ENCODE peak calls at places on chromosomes 3 and 15, in four cellular contexts. One of them, this sample, is unnamed.

GRCh38 chr3:71282976-71283375 is 300.6 kb downstream of the FOXP1 start:
- DNase-seq in stomach: no peak
- DNase-seq in GM12878: no peak
- DNase-seq in sigmoid colon: no peak
- DNase-seq in this sample: no peak

GRCh38 chr3:107272885-107273284 is 104.4 kb upstream of the CCDC54 start:
- DNase-seq in stomach: no peak
- DNase-seq in GM12878: no peak
- DNase-seq in sigmoid colon: no peak
- DNase-seq in this sample: no peak

GRCh38 chr3:132079150-132079549 is 44.3 kb upstream of the CPNE4 start:
- DNase-seq in stomach: no peak
- DNase-seq in GM12878: no peak
- DNase-seq in sigmoid colon: no peak
- DNase-seq in this sample: no peak

GRCh38 chr3:33629219-33629618 is 88.8 kb downstream of the CLASP2 start:
- DNase-seq in stomach: no peak
- DNase-seq in GM12878: no peak
- DNase-seq in sigmoid colon: no peak
- DNase-seq in this sample: no peak

GRCh38 chr15:68431037-68431791 is 749 bp downstream of the ITGA11 start:
- DNase-seq in stomach: peak; percentile 17
- DNase-seq in GM12878: no peak
- DNase-seq in sigmoid colon: no peak
- DNase-seq in this sample: no peak

GRCh38 chr3:187729598-187729997 is 15.7 kb downstream of the BCL6 start:
- DNase-seq in stomach: no peak
- DNase-seq in GM12878: no peak
- DNase-seq in sigmoid colon: no peak
- DNase-seq in this sample: no peak

GRCh38 chr15:44296625-44297524 is 8.4 kb downstream of the GOLM2 start:
- DNase-seq in stomach: no peak
- DNase-seq in GM12878: no peak
- DNase-seq in sigmoid colon: no peak
- DNase-seq in this sample: peak; percentile 37

GRCh38 chr3:9091811-9092210 is 128.5 kb upstream of the RAD18 start:
- DNase-seq in stomach: no peak
- DNase-seq in GM12878: no peak
- DNase-seq in sigmoid colon: no peak
- DNase-seq in this sample: no peak

GRCh38 chr3:34277110-34277509 is 478.7 kb downstream of the PDCD6IP start:
- DNase-seq in stomach: no peak
- DNase-seq in GM12878: no peak
- DNase-seq in sigmoid colon: no peak
- DNase-seq in this sample: no peak

GRCh38 chr3:20080956-20081554 is 40.8 kb downstream of the KAT2B start:
- DNase-seq in stomach: peak; percentile 68
- DNase-seq in GM12878: peak; percentile 56
- DNase-seq in sigmoid colon: peak; percentile 66
- DNase-seq in this sample: peak; percentile 70

GRCh38 chr3:197487911-197488391 is 67.8 kb downstream of the BDH1 start:
- DNase-seq in stomach: no peak
- DNase-seq in GM12878: no peak
- DNase-seq in sigmoid colon: no peak
- DNase-seq in this sample: no peak

GRCh38 chr15:22968356-22968755 is 11.8 kb downstream of the CYFIP1 start:
- DNase-seq in stomach: no peak
- DNase-seq in GM12878: no peak
- DNase-seq in sigmoid colon: peak; percentile 29
- DNase-seq in this sample: peak; percentile 8

GRCh38 chr15:63466378-63467192 is 37.8 kb upstream of the USP3 start:
- DNase-seq in stomach: no peak
- DNase-seq in GM12878: no peak
- DNase-seq in sigmoid colon: no peak
- DNase-seq in this sample: no peak

GRCh38 chr15:52678036-52678467 is 1.1 kb downstream of the ATOSA start:
- DNase-seq in stomach: peak; percentile 51
- DNase-seq in GM12878: no peak
- DNase-seq in sigmoid colon: peak; percentile 84
- DNase-seq in this sample: no peak

GRCh38 chr3:187368251-187368733 is at the start of gene RTP4:
- DNase-seq in stomach: no peak
- DNase-seq in GM12878: peak; percentile 82
- DNase-seq in sigmoid colon: no peak
- DNase-seq in this sample: no peak

GRCh38 chr3:56826831-56827722 is 25.3 kb upstream of the ARHGEF3 start:
- DNase-seq in stomach: no peak
- DNase-seq in GM12878: no peak
- DNase-seq in sigmoid colon: no peak
- DNase-seq in this sample: no peak

GRCh38 chr15:51128701-51129100 is 34.0 kb upstream of the TNFAIP8L3 start:
- DNase-seq in stomach: no peak
- DNase-seq in GM12878: no peak
- DNase-seq in sigmoid colon: no peak
- DNase-seq in this sample: no peak

GRCh38 chr15:50607129-50607528 is 60.7 kb upstream of the USP50 start:
- DNase-seq in stomach: no peak
- DNase-seq in GM12878: no peak
- DNase-seq in sigmoid colon: no peak
- DNase-seq in this sample: no peak

GRCh38 chr15:59616390-59616789 is 4.8 kb downstream of the GCNT3 start:
- DNase-seq in stomach: no peak
- DNase-seq in GM12878: no peak
- DNase-seq in sigmoid colon: no peak
- DNase-seq in this sample: no peak

GRCh38 chr15:80662129-80662528 is 33.0 kb upstream of the ABHD17C start:
- DNase-seq in stomach: no peak
- DNase-seq in GM12878: no peak
- DNase-seq in sigmoid colon: no peak
- DNase-seq in this sample: no peak

GRCh38 chr15:70111203-70112017 is 13.7 kb upstream of the TLE3 start:
- DNase-seq in stomach: peak; percentile 53
- DNase-seq in GM12878: no peak
- DNase-seq in sigmoid colon: peak; percentile 91
- DNase-seq in this sample: no peak

GRCh38 chr15:51846463-51847230 is 17.2 kb downstream of the TMOD3 start:
- DNase-seq in stomach: no peak
- DNase-seq in GM12878: no peak
- DNase-seq in sigmoid colon: no peak
- DNase-seq in this sample: no peak

GRCh38 chr3:187946031-187946691 is 200.9 kb upstream of the BCL6 start:
- DNase-seq in stomach: no peak
- DNase-seq in GM12878: no peak
- DNase-seq in sigmoid colon: no peak
- DNase-seq in this sample: no peak

GRCh38 chr3:72899349-72899765 is 11.5 kb downstream of the GXYLT2 start:
- DNase-seq in stomach: no peak
- DNase-seq in GM12878: no peak
- DNase-seq in sigmoid colon: no peak
- DNase-seq in this sample: no peak

GRCh38 chr3:14338242-14338641 is 64.2 kb upstream of the SLC6A6 start:
- DNase-seq in stomach: no peak
- DNase-seq in GM12878: no peak
- DNase-seq in sigmoid colon: no peak
- DNase-seq in this sample: no peak

GRCh38 chr3:14336414-14337285 is 65.8 kb upstream of the SLC6A6 start:
- DNase-seq in stomach: peak; percentile 90
- DNase-seq in GM12878: no peak
- DNase-seq in sigmoid colon: no peak
- DNase-seq in this sample: no peak

GRCh38 chr3:14337828-14338227 is 64.6 kb upstream of the SLC6A6 start:
- DNase-seq in stomach: no peak
- DNase-seq in GM12878: no peak
- DNase-seq in sigmoid colon: no peak
- DNase-seq in this sample: no peak

GRCh38 chr3:14340960-14341708 is 61.3 kb upstream of the SLC6A6 start:
- DNase-seq in stomach: no peak
- DNase-seq in GM12878: no peak
- DNase-seq in sigmoid colon: no peak
- DNase-seq in this sample: no peak

DNA sequence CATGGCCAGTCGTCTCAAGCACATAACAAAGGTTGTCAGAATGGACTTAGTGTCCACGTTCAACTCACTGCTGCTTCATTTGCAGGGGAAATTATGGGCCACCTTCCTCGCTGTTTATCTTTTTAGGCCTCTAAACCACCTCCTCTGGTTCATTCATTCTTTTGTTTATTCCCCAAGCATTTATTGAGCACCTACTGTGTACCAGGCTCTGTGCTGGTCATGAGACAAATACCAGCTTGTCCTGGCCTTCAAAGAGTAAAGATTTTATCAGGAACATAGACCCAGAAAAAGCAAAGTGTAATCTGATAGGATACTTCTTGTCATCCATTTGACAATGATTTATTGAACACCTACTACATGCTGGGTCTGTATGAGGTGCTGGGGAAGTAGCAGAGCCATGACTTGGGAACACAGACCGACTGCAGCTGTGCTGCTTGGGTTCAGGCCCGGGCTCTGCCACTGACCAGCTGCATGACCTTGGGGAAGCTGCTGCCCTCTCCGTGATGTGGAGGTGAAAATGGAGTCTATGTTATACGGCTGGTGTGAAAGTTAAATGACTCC is 63.4 kb upstream of the SLC6A6 start:
- DNase-seq in stomach: no peak
- DNase-seq in GM12878: no peak
- DNase-seq in sigmoid colon: no peak
- DNase-seq in this sample: no peak
- H3K27me3 ChIP-seq in stomach: no peaks in the 10 kb centered on the region
- H3K27me3 ChIP-seq in GM12878: no peaks in the 10 kb centered on the region
- H3K27me3 ChIP-seq in sigmoid colon: no peaks in the 10 kb centered on the region
- H3K27me3 ChIP-seq in this sample: no peaks in the 10 kb centered on the region

GRCh38 chr3:117348881-117349280 is 639.3 kb downstream of the TUSC7 start:
- DNase-seq in stomach: no peak
- DNase-seq in GM12878: no peak
- DNase-seq in sigmoid colon: no peak
- DNase-seq in this sample: no peak
- TF ChIP-seq EP300 in stomach: no peak
- TF ChIP-seq EP300 in GM12878: no peak
- TF ChIP-seq EP300 in sigmoid colon: no peak
- TF ChIP-seq EP300 in this sample: no peak

GRCh38 chr3:76024640-76025039 is 239.3 kb upstream of the ZNF717 start:
- DNase-seq in stomach: no peak
- DNase-seq in GM12878: no peak
- DNase-seq in sigmoid colon: no peak
- DNase-seq in this sample: no peak

GRCh38 chr3:76025561-76025960 is 240.2 kb upstream of the ZNF717 start:
- DNase-seq in stomach: no peak
- DNase-seq in GM12878: no peak
- DNase-seq in sigmoid colon: no peak
- DNase-seq in this sample: no peak

GRCh38 chr3:76034652-76035051 is 249.3 kb upstream of the ZNF717 start:
- DNase-seq in stomach: no peak
- DNase-seq in GM12878: no peak
- DNase-seq in sigmoid colon: no peak
- DNase-seq in this sample: no peak

GRCh38 chr3:76026379-76026778 is 241.0 kb upstream of the ZNF717 start:
- DNase-seq in stomach: no peak
- DNase-seq in GM12878: no peak
- DNase-seq in sigmoid colon: no peak
- DNase-seq in this sample: no peak

GRCh38 chr3:76028816-76029215 is 243.5 kb upstream of the ZNF717 start:
- DNase-seq in stomach: no peak
- DNase-seq in GM12878: no peak
- DNase-seq in sigmoid colon: no peak
- DNase-seq in this sample: no peak
- H3K27me3 ChIP-seq in stomach: no peaks in the 10 kb centered on the region
- H3K27me3 ChIP-seq in GM12878: no peaks in the 10 kb centered on the region
- H3K27me3 ChIP-seq in sigmoid colon: no peaks in the 10 kb centered on the region
- H3K27me3 ChIP-seq in this sample: no peaks in the 10 kb centered on the region

DNA sequence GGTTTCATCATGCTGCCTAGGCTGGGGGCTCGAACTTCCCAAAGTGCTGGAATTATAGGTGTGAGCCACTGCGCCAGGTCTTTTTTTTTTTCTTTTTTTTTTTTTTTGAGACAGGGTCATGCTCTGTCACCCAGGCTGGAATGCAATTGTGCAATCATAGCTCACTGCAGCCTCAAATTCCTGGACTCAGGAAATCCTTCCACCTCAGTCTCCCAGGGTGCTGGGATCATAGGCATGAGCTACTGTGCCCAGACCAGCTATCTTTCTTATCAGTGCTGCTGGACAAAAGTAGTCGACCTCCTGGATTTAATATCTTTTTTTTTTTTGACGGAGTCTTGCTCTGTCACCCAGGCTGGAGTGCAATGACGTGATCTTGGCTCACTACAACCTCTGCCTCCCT is 60.8 kb downstream of the TFDP2 start:
- DNase-seq in stomach: no peak
- DNase-seq in GM12878: no peak
- DNase-seq in sigmoid colon: no peak
- DNase-seq in this sample: no peak
- TF ChIP-seq EP300 in stomach: no peak
- TF ChIP-seq EP300 in GM12878: no peak
- TF ChIP-seq EP300 in sigmoid colon: no peak
- TF ChIP-seq EP300 in this sample: no peak

GRCh38 chr15:96771035-96771434 is 440.5 kb downstream of the NR2F2 start:
- DNase-seq in stomach: no peak
- DNase-seq in GM12878: no peak
- DNase-seq in sigmoid colon: no peak
- DNase-seq in this sample: no peak
- H3K27me3 ChIP-seq in stomach: no peaks in the 10 kb centered on the region
- H3K27me3 ChIP-seq in GM12878: no peaks in the 10 kb centered on the region
- H3K27me3 ChIP-seq in sigmoid colon: no peaks in the 10 kb centered on the region
- H3K27me3 ChIP-seq in this sample: no peaks in the 10 kb centered on the region

GRCh38 chr15:73951044-73951561 is 24.8 kb downstream of the LOXL1 start:
- DNase-seq in stomach: peak; percentile 86
- DNase-seq in GM12878: no peak
- DNase-seq in sigmoid colon: peak; percentile 98
- DNase-seq in this sample: peak; percentile 93
- TF ChIP-seq EP300 in stomach: no peak
- TF ChIP-seq EP300 in GM12878: no peak
- TF ChIP-seq EP300 in sigmoid colon: no peak
- TF ChIP-seq EP300 in this sample: no peak

GRCh38 chr15:88604972-88605506 is 16.1 kb upstream of the AEN start:
- DNase-seq in stomach: no peak
- DNase-seq in GM12878: no peak
- DNase-seq in sigmoid colon: no peak
- DNase-seq in this sample: no peak
- H3K27me3 ChIP-seq in stomach: peaks cover 42% of the 10 kb centered on the region
- H3K27me3 ChIP-seq in GM12878: peaks cover 22% of the 10 kb centered on the region
- H3K27me3 ChIP-seq in sigmoid colon: peaks cover 57% of the 10 kb centered on the region
- H3K27me3 ChIP-seq in this sample: peaks cover 75% of the 10 kb centered on the region